ENCODE peak calls at places on chromosomes 11 and 22, in six cellular contexts. B is CD8-positive, alpha-beta memory T cell; Q is brain microvascular endothelial cell; M is dorsolateral prefrontal cortex; U is K562; L is suprapubic skin. D is an unnamed sample.

GRCh38 chr22:49021926-49022815 is 805.5 kb downstream of the BRD1 start:
- DNase-seq in B (peak), Q (no peak), U (no peak), L (peak), M (no peak), D (no peak)

GRCh38 chr11:9104581-9104980 is 13.2 kb upstream of the SCUBE2 start:
- DNase-seq in B (no peak), M (no peak), U (no peak), Q (no peak), L (no peak), D (peak)

GRCh38 chr22:33666661-33667619 is 253.3 kb downstream of the LARGE1 start:
- DNase-seq in B (no peak), U (no peak), L (no peak), Q (no peak), M (no peak), D (no peak)

GRCh38 chr11:83865636-83866461 is 579.7 kb upstream of the CCDC90B start:
- DNase-seq in M (no peak), L (no peak), Q (peak), B (no peak), U (no peak), D (no peak)

GRCh38 chr11:44451706-44452105 is 113.8 kb upstream of the CD82 start:
- DNase-seq in M (no peak), B (no peak), U (no peak), L (no peak), Q (no peak), D (no peak)

GRCh38 chr11:8318536-8318935 is 54.9 kb upstream of the LMO1 start:
- DNase-seq in L (no peak), U (peak), M (no peak), Q (no peak), B (no peak), D (no peak)

GRCh38 chr11:65180877-65181568 is 705 bp upstream of the CAPN1 start:
- DNase-seq in L (peak), M (no peak), Q (peak), B (peak), U (peak), D (no peak)

GRCh38 chr11:9078113-9079041 is 13.0 kb downstream of the SCUBE2 start:
- DNase-seq in L (no peak), Q (no peak), M (no peak), U (no peak), B (no peak), D (no peak)

GRCh38 chr11:117309310-117309709 is 6.7 kb downstream of the BACE1 start:
- DNase-seq in U (no peak), B (no peak), L (no peak), M (no peak), Q (no peak), D (no peak)

GRCh38 chr11:1226981-1227550 is 4.2 kb downstream of the MUC5B start:
- DNase-seq in Q (no peak), M (no peak), U (peak), B (peak), L (peak), D (no peak)

GRCh38 chr11:94997437-94997836 is 23.9 kb downstream of the KDM4D start:
- DNase-seq in L (no peak), U (peak), B (no peak), M (no peak), Q (no peak), D (no peak)

GRCh38 chr11:67664696-67665536 is 9.5 kb downstream of the ALDH3B2 start:
- DNase-seq in B (no peak), Q (no peak), L (peak), U (peak), M (no peak), D (no peak)

GRCh38 chr22:38700271-38700788 is 413 bp downstream of the JOSD1 start:
- DNase-seq in L (peak), B (no peak), Q (no peak), U (no peak), M (no peak), D (peak)

GRCh38 chr11:1890856-1891830 is 552 bp downstream of the PRR33 start:
- DNase-seq in Q (no peak), L (no peak), M (no peak), U (no peak), B (no peak), D (no peak)

GRCh38 chr11:58912124-58912523 is 27.2 kb upstream of the GLYATL1 start:
- DNase-seq in U (no peak), B (no peak), Q (peak), L (no peak), M (no peak), D (no peak)

GRCh38 chr22:49733631-49734030 is 94.0 kb downstream of the BRD1 start:
- DNase-seq in Q (no peak), M (no peak), L (peak), B (no peak), U (no peak), D (no peak)

GRCh38 chr11:125070699-125071254 is 7.7 kb downstream of the SLC37A2 start:
- DNase-seq in U (peak), Q (peak), B (no peak), L (no peak), M (no peak), D (peak)

GRCh38 chr11:58933661-58934060 is 5.6 kb upstream of the GLYATL1 start:
- DNase-seq in M (no peak), U (no peak), B (no peak), Q (no peak), L (no peak), D (no peak)

GRCh38 chr11:129410561-129410960 is 34.9 kb downstream of the BARX2 start:
- DNase-seq in L (no peak), U (no peak), B (no peak), M (no peak), Q (no peak), D (no peak)

GRCh38 chr11:116960916-116961315 is 123.5 kb upstream of the APOA1 start:
- DNase-seq in Q (peak), M (no peak), U (no peak), L (no peak), B (no peak), D (no peak)

GRCh38 chr11:18720811-18721575 is 5.0 kb downstream of the IGSF22 start:
- DNase-seq in Q (peak), L (peak), M (peak), U (peak), B (peak), D (no peak)

GRCh38 chr11:12077535-12078280 is 32.7 kb upstream of the MICAL2 start:
- DNase-seq in M (no peak), U (no peak), L (peak), Q (no peak), B (no peak), D (no peak)

GRCh38 chr11:117809236-117810055 is 12.4 kb upstream of the DSCAML1 start:
- DNase-seq in Q (peak), M (peak), B (peak), L (peak), U (peak), D (no peak)

GRCh38 chr11:101748572-101748971 is 164.8 kb upstream of the TRPC6 start:
- DNase-seq in U (no peak), L (no peak), Q (no peak), M (no peak), B (no peak), D (no peak)

GRCh38 chr11:46120361-46120710 is 918 bp downstream of the PHF21A start:
- DNase-seq in L (no peak), Q (no peak), B (peak), U (peak), M (no peak), D (no peak)

GRCh38 chr11:111733655-111734088 is 32.5 kb downstream of the PPP2R1B start:
- DNase-seq in L (no peak), Q (no peak), M (no peak), U (no peak), B (no peak), D (no peak)

GRCh38 chr11:43944761-43945311 is 2.4 kb downstream of the C11orf96 start:
- DNase-seq in M (peak), B (peak), U (peak), L (no peak), Q (peak), D (no peak)

GRCh38 chr11:129787518-129787917 is 28.1 kb upstream of the TMEM45B start:
- DNase-seq in M (no peak), U (no peak), Q (no peak), L (no peak), B (no peak), D (no peak)

GRCh38 chr11:16881074-16881709 is 133.0 kb downstream of the PLEKHA7 start:
- DNase-seq in U (peak), Q (peak), B (no peak), L (no peak), M (no peak), D (no peak)

GRCh38 chr11:128717581-128717980 is 23.7 kb downstream of the FLI1 start:
- DNase-seq in M (no peak), L (no peak), U (no peak), Q (no peak), B (no peak), D (no peak)

DNA sequence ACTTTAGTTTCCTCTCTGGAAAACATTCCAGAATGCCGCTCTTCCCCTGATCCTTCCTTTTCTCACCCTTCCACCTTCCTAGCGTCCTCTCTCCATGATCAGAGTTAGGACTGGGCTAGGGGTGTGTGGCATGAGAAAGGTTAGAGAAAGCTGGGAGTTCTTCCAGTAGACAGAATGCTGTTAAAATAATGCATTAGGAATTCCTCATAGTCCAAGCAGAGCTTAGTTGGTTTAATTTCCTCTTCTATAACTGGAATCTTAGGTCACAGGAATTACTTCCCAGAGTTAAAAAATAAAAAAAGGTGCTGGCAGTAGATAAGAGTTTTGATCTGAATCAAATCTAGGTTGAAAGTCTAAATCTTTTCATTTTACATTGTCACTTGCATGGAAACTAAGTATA is 37.2 kb upstream of the ADORA2A start:
- DNase-seq in Q (no peak), U (no peak), B (no peak), L (no peak), M (no peak), D (no peak)
- H3K27ac ChIP-seq in Q (no peak), U (no peak), B (no peak), L (peak), M (peak), D (peak)

DNA sequence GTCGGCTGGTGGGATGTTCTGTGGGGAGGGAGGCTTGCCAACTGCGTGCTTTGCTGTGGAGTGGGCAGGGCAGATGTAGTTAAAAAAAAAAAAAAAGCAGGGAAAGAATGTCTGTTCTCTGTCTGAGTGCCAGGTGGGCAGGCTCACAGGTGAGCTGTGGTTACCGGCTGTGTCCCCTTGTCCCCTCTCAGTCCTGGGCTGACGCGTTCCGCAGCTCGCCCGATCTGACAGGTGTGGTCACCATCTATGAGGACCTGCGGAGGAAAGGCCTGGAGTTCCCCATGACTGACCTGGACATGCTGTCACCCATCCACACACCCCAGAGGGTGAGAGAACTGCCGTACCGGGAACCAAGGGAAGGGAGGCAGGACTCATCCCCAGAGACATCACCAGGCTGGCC is 23.6 kb downstream of the TOM1 start:
- DNase-seq in Q (no peak), B (no peak), M (no peak), U (no peak), L (no peak), D (no peak)
- H3K27ac ChIP-seq in Q (no peak), B (no peak), M (no peak), U (no peak), L (no peak), D (no peak)

DNA sequence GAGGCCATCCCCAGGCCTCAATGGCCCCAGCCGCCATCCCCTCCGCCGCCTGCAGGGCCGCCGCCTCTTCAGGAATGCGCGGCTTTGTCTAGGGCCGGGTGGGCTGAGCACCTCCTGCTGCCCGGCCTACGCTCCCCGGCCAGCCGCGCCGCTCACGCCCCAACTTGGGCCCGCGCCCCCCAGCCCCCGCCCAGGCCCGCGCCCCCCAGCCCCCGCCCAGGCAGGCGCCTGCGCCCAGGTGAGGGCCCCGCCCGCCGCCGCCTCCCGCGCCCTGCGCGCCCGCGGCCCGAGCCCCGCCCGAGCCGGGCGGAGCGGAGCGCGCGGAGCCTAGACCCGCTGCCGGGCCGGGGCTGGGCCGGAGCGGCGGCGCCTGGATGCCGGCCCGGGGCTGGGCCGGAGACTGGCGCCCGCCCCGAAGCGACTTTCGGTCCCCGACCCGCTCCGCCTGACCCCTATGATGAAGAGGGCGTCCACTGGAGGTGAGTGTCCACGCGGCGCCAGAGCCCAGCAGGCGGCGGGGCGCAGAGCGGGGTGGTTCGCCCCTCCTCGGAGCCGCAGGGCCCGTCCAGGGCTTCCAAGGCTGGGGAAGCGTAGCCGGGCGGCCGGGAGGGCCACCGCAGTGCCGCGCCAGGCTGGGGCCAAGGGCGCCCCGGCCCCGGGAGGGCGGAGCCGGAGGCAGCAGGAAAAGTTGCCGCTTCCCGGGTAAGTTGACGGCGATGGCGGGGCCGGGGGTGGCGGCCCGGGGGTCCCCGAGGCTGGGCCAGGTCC is 34.3 kb upstream of the PRODH start:
- DNase-seq in Q (no peak), M (no peak), U (peak), B (peak), L (no peak), D (no peak)
- H3K27ac ChIP-seq in Q (no peak), M (peak), U (no peak), B (no peak), L (no peak), D (no peak)

GRCh38 chr11:108589136-108589535 is 4.4 kb downstream of the EXPH5 start:
- DNase-seq in B (no peak), L (no peak), Q (no peak), U (no peak), M (no peak), D (no peak)

GRCh38 chr11:108593214-108593909 is at the start of gene EXPH5:
- DNase-seq in B (peak), U (peak), M (peak), L (peak), Q (peak), D (peak)

GRCh38 chr11:108593910-108594434 is 404 bp upstream of the EXPH5 start:
- DNase-seq in U (no peak), L (no peak), B (no peak), M (no peak), Q (no peak), D (no peak)

GRCh38 chr11:108591893-108592292 is 1.7 kb downstream of the EXPH5 start:
- DNase-seq in Q (no peak), L (no peak), U (peak), B (no peak), M (no peak), D (no peak)

GRCh38 chr11:108592591-108593213 is 866 bp downstream of the EXPH5 start:
- DNase-seq in B (peak), L (no peak), U (peak), M (no peak), Q (no peak), D (no peak)
- H3K27ac ChIP-seq in B (peak), L (peak), U (peak), M (no peak), Q (no peak), D (peak)

DNA sequence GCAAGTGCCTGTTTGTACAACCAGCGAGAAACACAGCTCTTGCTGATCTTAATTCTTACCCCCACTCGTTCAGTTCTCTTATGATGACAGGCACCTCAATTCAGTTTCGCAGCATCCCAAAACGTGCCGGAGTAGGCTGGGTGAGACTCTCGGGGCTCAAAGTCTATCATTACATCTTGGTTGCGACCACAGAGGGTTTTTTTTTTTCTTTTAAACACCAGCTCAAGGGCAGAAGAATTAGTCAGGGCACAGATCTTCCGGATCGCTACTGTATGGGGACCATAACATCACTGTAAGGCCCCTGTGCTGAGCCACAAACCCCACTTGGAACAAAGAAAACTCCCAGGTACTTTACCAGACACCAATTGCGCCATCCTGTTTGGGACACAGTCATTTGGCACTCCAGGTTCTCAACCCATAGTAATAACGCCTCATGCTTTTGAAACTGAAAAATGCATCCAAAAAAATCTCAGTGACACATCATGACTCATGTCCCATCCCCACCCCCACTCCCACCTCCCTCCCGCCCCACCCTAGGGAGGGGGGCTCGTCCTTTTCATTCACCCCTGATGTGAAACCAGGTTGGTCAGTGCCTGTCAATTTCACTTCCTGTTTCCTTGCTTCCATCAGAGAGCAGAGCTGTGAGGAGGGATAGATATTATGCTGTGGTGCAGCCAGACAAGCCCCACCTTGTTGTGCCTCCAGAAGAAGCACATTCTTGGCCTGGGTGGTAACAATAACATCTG is 41.0 kb upstream of the CD5 start:
- DNase-seq in B (peak), U (no peak), L (peak), M (no peak), Q (peak), D (no peak)
- H3K27ac ChIP-seq in B (peak), U (no peak), L (no peak), M (no peak), Q (no peak), D (no peak)

DNA sequence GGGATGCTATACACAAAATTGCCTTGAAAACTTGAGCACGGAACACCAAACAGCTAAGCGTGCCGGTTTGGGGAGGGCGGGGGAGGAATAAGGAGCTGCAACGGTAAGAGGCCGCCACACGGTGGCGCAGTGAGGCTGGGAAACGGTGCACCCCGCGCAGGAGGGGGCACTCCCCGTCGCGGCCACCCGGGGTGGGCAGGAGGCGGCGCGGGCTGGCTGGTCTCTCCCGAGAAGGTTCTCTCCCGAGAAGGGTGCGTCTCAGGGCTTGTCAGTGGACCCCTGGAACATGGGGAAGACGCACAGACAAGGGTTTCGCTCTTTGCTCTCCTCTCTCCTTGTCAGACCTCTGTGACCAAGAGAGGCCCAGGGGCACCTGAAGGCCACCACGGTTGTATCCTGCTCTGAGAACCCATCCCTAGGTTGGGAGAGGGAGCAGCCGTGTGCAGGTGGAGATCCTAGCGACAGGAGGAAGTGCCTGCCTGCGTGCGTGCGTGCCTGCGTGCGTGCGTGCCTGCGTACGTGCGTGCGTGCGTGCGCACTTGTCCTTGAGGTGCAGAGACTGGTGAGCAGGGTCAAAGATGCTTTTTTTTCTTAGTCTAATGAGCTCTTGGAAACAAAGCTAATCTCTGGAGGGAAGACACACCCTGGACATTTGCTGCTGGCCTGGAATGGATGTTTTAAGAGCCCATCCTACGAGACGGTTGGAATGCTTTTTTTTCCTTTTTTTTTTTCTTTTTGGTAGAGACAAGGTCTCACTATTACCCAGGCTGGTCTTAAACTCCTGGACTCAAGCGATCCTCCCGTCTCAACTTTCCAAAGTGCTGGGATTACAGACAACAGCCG is 18.1 kb upstream of the JAM3 start:
- DNase-seq in L (peak), M (peak), B (peak), Q (peak), U (peak), D (no peak)
- H3K27ac ChIP-seq in L (no peak), M (peak), B (no peak), Q (no peak), U (no peak), D (no peak)

D was measured in esophagus muscularis mucosa.